ENCODE peak calls at places on chromosomes 12 and 14, in four cellular contexts. M, H, I and W are unnamed samples.

GRCh38 chr14:50085570-50086315 is 30.6 kb downstream of the VCPKMT start:
- DNase-seq in I (no peak), H (peak), M (no peak), W (no peak)

GRCh38 chr12:104673294-104674062 is 216.7 kb downstream of the CHST11 start:
- DNase-seq in I (no peak), M (no peak), H (peak), W (peak)

GRCh38 chr12:54935235-54935951 is 49.2 kb downstream of the TESPA1 start:
- DNase-seq in M (no peak), H (peak), I (no peak), W (peak)

GRCh38 chr12:112322882-112323547 is 59.2 kb downstream of the HECTD4 start:
- DNase-seq in M (no peak), H (no peak), I (no peak), W (no peak)

GRCh38 chr12:60072911-60073310 is 477.1 kb downstream of the SLC16A7 start:
- DNase-seq in H (peak), I (no peak), M (no peak), W (no peak)

GRCh38 chr12:75208851-75209781 is 523 bp downstream of the KCNC2 start:
- DNase-seq in I (no peak), M (peak), H (no peak), W (no peak)

GRCh38 chr14:102184678-102185040 is 45.0 kb downstream of the WDR20 start:
- DNase-seq in H (no peak), I (no peak), M (no peak), W (no peak)

GRCh38 chr12:75805905-75806304 is 225.7 kb downstream of the PHLDA1 start:
- DNase-seq in H (no peak), I (no peak), M (no peak), W (no peak)

GRCh38 chr12:52971701-52972329 is 22.9 kb downstream of the KRT18 start:
- DNase-seq in H (peak), I (no peak), M (no peak), W (no peak)

GRCh38 chr12:132517740-132518100 is 27.8 kb downstream of the FBRSL1 start:
- DNase-seq in H (no peak), M (no peak), I (no peak), W (no peak)

GRCh38 chr12:103654816-103655215 is 67.7 kb downstream of the STAB2 start:
- DNase-seq in M (no peak), I (no peak), H (no peak), W (no peak)

GRCh38 chr12:105226219-105226618 is 9.8 kb downstream of the APPL2 start:
- DNase-seq in I (peak), H (peak), M (no peak), W (peak)

GRCh38 chr14:61103541-61104339 is 122.7 kb downstream of the SLC38A6 start:
- DNase-seq in H (peak), I (no peak), M (peak), W (peak)

GRCh38 chr14:31487891-31488290 is at the start of gene GPR33:
- DNase-seq in H (no peak), M (no peak), I (no peak), W (no peak)

GRCh38 chr14:79254069-79254775 is 957.1 kb downstream of the DIO2 start:
- DNase-seq in H (peak), I (no peak), M (no peak), W (no peak)

GRCh38 chr12:41967668-41968649 is 176.7 kb downstream of the GXYLT1 start:
- DNase-seq in I (no peak), M (no peak), H (no peak), W (no peak)

GRCh38 chr12:94753071-94753779 is 102.9 kb upstream of the TMCC3 start:
- DNase-seq in H (no peak), M (no peak), I (no peak), W (no peak)

GRCh38 chr14:101465795-101466448 is 95.4 kb upstream of the DIO3 start:
- DNase-seq in I (no peak), M (no peak), H (no peak), W (no peak)

GRCh38 chr12:23559268-23559753 is 390.2 kb downstream of the SOX5 start:
- DNase-seq in H (no peak), M (no peak), I (no peak), W (no peak)

GRCh38 chr12:105209091-105209490 is 26.9 kb downstream of the APPL2 start:
- DNase-seq in H (no peak), M (no peak), I (no peak), W (no peak)

GRCh38 chr12:1318327-1319031 is 275.9 kb downstream of the FBXL14 start:
- DNase-seq in I (no peak), M (no peak), H (peak), W (peak)

GRCh38 chr12:106986625-106987389 is at the start of gene MTERF2:
- DNase-seq in H (peak), I (peak), M (peak), W (peak)

GRCh38 chr12:943051-943450 is 6.4 kb downstream of the RAD52 start:
- DNase-seq in M (no peak), I (no peak), H (no peak), W (no peak)

GRCh38 chr12:41521872-41522379 is 333.8 kb downstream of the PDZRN4 start:
- DNase-seq in M (no peak), I (no peak), H (peak), W (peak)

GRCh38 chr12:18461738-18462137 is 200.4 kb downstream of the PIK3C2G start:
- DNase-seq in I (no peak), H (no peak), M (no peak), W (no peak)

GRCh38 chr14:98507269-98507668 is 764.7 kb downstream of the BCL11B start:
- DNase-seq in I (no peak), M (no peak), H (no peak), W (no peak)

GRCh38 chr14:29310757-29311156 is 544.2 kb downstream of the FOXG1 start:
- DNase-seq in M (no peak), H (peak), I (no peak), W (no peak)

GRCh38 chr12:1741154-1741949 is 50.5 kb downstream of the ADIPOR2 start:
- DNase-seq in M (no peak), I (no peak), H (peak), W (no peak)

GRCh38 chr14:51730674-51731073 is 79.0 kb downstream of the FRMD6 start:
- DNase-seq in M (no peak), I (no peak), H (no peak), W (no peak)

GRCh38 chr14:74518221-74518620 is 24.7 kb downstream of the ISCA2 start:
- DNase-seq in H (no peak), I (no peak), M (no peak), W (no peak)

GRCh38 chr12:19462441-19462840 is 23.1 kb downstream of the AEBP2 start:
- DNase-seq in H (no peak), M (no peak), I (no peak), W (no peak)

GRCh38 chr12:12505544-12506501 is 56.8 kb downstream of the DUSP16 start:
- DNase-seq in I (no peak), M (no peak), H (peak), W (peak)

GRCh38 chr12:6233121-6233971 is 33.1 kb downstream of the CD9 start:
- DNase-seq in M (no peak), H (no peak), I (no peak), W (no peak)

GRCh38 chr12:53624453-53624852 is 1.7 kb downstream of the ATF7 start:
- DNase-seq in M (no peak), H (no peak), I (no peak), W (no peak)

GRCh38 chr12:68673788-68674187 is 13.0 kb upstream of the NUP107 start:
- DNase-seq in I (no peak), H (no peak), M (no peak), W (no peak)

GRCh38 chr12:94109154-94109553 is 39.2 kb upstream of the PLXNC1 start:
- DNase-seq in M (no peak), H (no peak), I (no peak), W (no peak)

GRCh38 chr12:118582863-118583262 is 206.5 kb downstream of the SUDS3 start:
- DNase-seq in I (no peak), M (no peak), H (no peak), W (no peak)

GRCh38 chr14:20278414-20278813 is 27.3 kb downstream of the TTC5 start:
- DNase-seq in M (no peak), H (no peak), I (peak), W (no peak)

GRCh38 chr14:75341639-75342038 is 63.0 kb downstream of the FOS start:
- DNase-seq in I (no peak), H (no peak), M (no peak), W (no peak)

GRCh38 chr14:73750161-73750901 is 36.1 kb upstream of the PNMA1 start:
- DNase-seq in I (no peak), H (no peak), M (no peak), W (no peak)

DNA sequence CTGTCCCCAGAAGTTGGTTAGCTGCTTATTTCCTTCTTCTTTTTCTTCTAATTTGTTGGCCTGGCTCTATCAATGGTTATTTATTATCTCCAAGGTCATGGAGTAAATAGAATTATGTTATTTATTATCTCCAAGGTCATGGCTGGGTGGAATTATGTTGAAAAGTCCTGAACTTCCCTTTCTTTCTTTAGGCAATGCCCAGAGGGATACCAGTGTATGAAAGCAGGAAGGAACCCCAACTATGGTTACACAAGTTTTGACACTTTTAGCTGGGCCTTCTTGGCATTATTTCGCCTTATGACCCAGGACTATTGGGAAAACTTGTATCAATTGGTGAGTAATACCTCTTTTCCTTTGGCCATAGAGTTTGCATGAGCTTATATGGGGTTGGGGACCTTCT is 111.5 kb downstream of the SCN8A start:
- DNase-seq in M (no peak), I (no peak), H (no peak), W (no peak)
- TF ChIP-seq CTCF in M (no peak), I (no peak), H (no peak), W (no peak)

GRCh38 chr14:105167303-105168092 is 1.1 kb downstream of the JAG2 start:
- DNase-seq in I (no peak), H (no peak), M (no peak), W (no peak)
- TF ChIP-seq CTCF in I (no peak), H (peak), M (peak), W (no peak)

GRCh38 chr14:80356413-80356812 is 145.1 kb upstream of the DIO2 start:
- DNase-seq in H (no peak), I (no peak), M (no peak), W (no peak)
- TF ChIP-seq CTCF in H (peak), I (peak), M (peak), W (peak)

DNA sequence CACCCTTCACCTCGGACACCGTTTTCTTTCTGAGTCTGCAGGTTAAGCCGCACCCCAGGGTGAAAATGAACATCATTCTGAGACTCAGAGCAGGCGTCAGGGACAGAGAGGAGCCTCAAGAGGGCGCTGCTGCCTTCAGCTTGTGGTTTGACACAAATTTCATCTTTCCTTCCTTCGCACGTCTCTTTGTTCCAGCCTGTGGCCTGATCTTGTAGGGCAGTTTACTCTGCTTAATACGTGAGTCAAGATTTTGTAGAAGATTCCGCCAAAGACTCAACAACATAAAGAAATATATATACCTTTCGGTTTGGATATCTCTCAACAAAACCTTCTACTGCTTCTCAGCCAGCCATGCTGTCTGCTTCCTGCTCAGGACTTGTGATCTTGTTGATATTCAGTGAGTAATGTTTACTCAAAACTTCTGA is 329.3 kb upstream of the OR4E1 start:
- DNase-seq in H (no peak), I (no peak), M (no peak), W (no peak)
- TF ChIP-seq CTCF in H (peak), I (peak), M (no peak), W (no peak)

GRCh38 chr14:89339158-89339557 is 77.9 kb downstream of the FOXN3 start:
- DNase-seq in I (no peak), M (no peak), H (no peak), W (no peak)
- TF ChIP-seq CTCF in I (no peak), M (no peak), H (no peak), W (no peak)

GRCh38 chr14:97185186-97185585 is 388.0 kb downstream of the VRK1 start:
- DNase-seq in M (no peak), I (no peak), H (no peak), W (no peak)
- TF ChIP-seq CTCF in M (no peak), I (no peak), H (peak), W (peak)